ENCODE peak calls at places on chromosome X, in ten cellular contexts. One of them, this sample, is unnamed.

GRCh38 chrX:12791253-12792228 is at the start of gene PRPS2:
- DNase-seq in thoracic aorta: peak
- DNase-seq in H1: no peak
- DNase-seq in HepG2: peak
- DNase-seq in ascending aorta: no peak
- DNase-seq in pancreas: peak
- DNase-seq in heart right ventricle: peak
- DNase-seq in ovary: peak
- DNase-seq in RWPE1: peak
- DNase-seq in esophagus squamous epithelium: peak
- DNase-seq in this sample: peak

GRCh38 chrX:84865113-84865512 is 138.6 kb upstream of the APOOL start:
- DNase-seq in HepG2: no peak
- DNase-seq in H1: no peak
- DNase-seq in ovary: no peak
- DNase-seq in RWPE1: no peak
- DNase-seq in heart right ventricle: no peak
- DNase-seq in pancreas: no peak
- DNase-seq in thoracic aorta: no peak
- DNase-seq in ascending aorta: no peak
- DNase-seq in esophagus squamous epithelium: no peak
- DNase-seq in this sample: no peak

GRCh38 chrX:68983004-68983857 is 154.4 kb downstream of the EFNB1 start:
- DNase-seq in heart right ventricle: no peak
- DNase-seq in pancreas: no peak
- DNase-seq in HepG2: no peak
- DNase-seq in RWPE1: no peak
- DNase-seq in esophagus squamous epithelium: no peak
- DNase-seq in ovary: no peak
- DNase-seq in ascending aorta: no peak
- DNase-seq in thoracic aorta: no peak
- DNase-seq in H1: no peak
- DNase-seq in this sample: no peak

GRCh38 chrX:22314692-22315091 is 42.0 kb downstream of the CBLL2 start:
- DNase-seq in ascending aorta: no peak
- DNase-seq in thoracic aorta: no peak
- DNase-seq in ovary: no peak
- DNase-seq in esophagus squamous epithelium: no peak
- DNase-seq in pancreas: no peak
- DNase-seq in H1: no peak
- DNase-seq in heart right ventricle: no peak
- DNase-seq in HepG2: no peak
- DNase-seq in RWPE1: no peak
- DNase-seq in this sample: no peak

GRCh38 chrX:115559672-115560071 is 1.3 kb upstream of the PLS3 start:
- DNase-seq in RWPE1: no peak
- DNase-seq in ovary: no peak
- DNase-seq in esophagus squamous epithelium: no peak
- DNase-seq in heart right ventricle: no peak
- DNase-seq in pancreas: no peak
- DNase-seq in ascending aorta: no peak
- DNase-seq in H1: no peak
- DNase-seq in thoracic aorta: no peak
- DNase-seq in HepG2: peak
- DNase-seq in this sample: no peak

GRCh38 chrX:112147206-112147605 is 64.6 kb upstream of the TRPC5 start:
- DNase-seq in ovary: no peak
- DNase-seq in HepG2: no peak
- DNase-seq in heart right ventricle: no peak
- DNase-seq in thoracic aorta: no peak
- DNase-seq in pancreas: no peak
- DNase-seq in RWPE1: peak
- DNase-seq in esophagus squamous epithelium: no peak
- DNase-seq in ascending aorta: no peak
- DNase-seq in H1: no peak
- DNase-seq in this sample: no peak

GRCh38 chrX:16825306-16826035 is 39.2 kb downstream of the TXLNG start:
- DNase-seq in ovary: no peak
- DNase-seq in thoracic aorta: no peak
- DNase-seq in HepG2: peak
- DNase-seq in esophagus squamous epithelium: no peak
- DNase-seq in H1: no peak
- DNase-seq in heart right ventricle: no peak
- DNase-seq in ascending aorta: no peak
- DNase-seq in pancreas: no peak
- DNase-seq in RWPE1: no peak
- DNase-seq in this sample: no peak

GRCh38 chrX:68942797-68943196 is 114.0 kb downstream of the EFNB1 start:
- DNase-seq in RWPE1: no peak
- DNase-seq in H1: no peak
- DNase-seq in ovary: no peak
- DNase-seq in pancreas: no peak
- DNase-seq in thoracic aorta: no peak
- DNase-seq in HepG2: no peak
- DNase-seq in esophagus squamous epithelium: no peak
- DNase-seq in ascending aorta: no peak
- DNase-seq in heart right ventricle: no peak
- DNase-seq in this sample: no peak

GRCh38 chrX:47316276-47317025 is 53.9 kb upstream of the ZNF157 start:
- DNase-seq in heart right ventricle: peak
- DNase-seq in esophagus squamous epithelium: no peak
- DNase-seq in ovary: no peak
- DNase-seq in H1: peak
- DNase-seq in pancreas: no peak
- DNase-seq in HepG2: no peak
- DNase-seq in RWPE1: no peak
- DNase-seq in ascending aorta: no peak
- DNase-seq in thoracic aorta: no peak
- DNase-seq in this sample: no peak

DNA sequence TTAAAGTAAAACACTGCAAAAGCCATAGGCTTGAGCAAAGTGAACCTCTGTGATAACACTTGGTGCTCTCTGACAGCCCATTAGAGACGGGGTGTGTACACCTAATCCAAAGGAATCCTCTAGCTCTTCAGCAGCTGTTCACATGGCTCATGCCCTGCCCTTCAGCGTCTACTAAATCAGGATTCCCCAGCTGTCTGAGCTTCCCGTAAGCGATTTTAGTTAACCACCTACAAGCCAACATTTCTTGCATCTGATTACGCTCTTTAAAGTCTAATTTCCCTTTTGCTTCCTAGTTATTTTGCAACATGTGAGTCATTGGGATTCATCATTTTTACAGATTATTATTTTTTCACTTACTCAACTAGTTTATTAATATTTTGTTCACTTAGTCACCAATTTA is 6.5 kb downstream of the DMD start:
- DNase-seq in esophagus squamous epithelium: no peak
- DNase-seq in HepG2: no peak
- DNase-seq in ovary: no peak
- DNase-seq in pancreas: no peak
- DNase-seq in H1: no peak
- DNase-seq in ascending aorta: no peak
- DNase-seq in thoracic aorta: no peak
- DNase-seq in RWPE1: no peak
- DNase-seq in heart right ventricle: peak
- DNase-seq in this sample: no peak
- H3K27ac ChIP-seq in esophagus squamous epithelium: no peak
- H3K27ac ChIP-seq in HepG2: no peak
- H3K27ac ChIP-seq in ovary: no peak
- H3K27ac ChIP-seq in pancreas: no peak
- H3K27ac ChIP-seq in H1: no peak
- H3K27ac ChIP-seq in ascending aorta: peak
- H3K27ac ChIP-seq in thoracic aorta: peak
- H3K27ac ChIP-seq in RWPE1: no peak
- H3K27ac ChIP-seq in heart right ventricle: no peak
- H3K27ac ChIP-seq in this sample: no peak

GRCh38 chrX:96182366-96182765 is 502.3 kb upstream of the DIAPH2 start:
- DNase-seq in pancreas: no peak
- DNase-seq in heart right ventricle: no peak
- DNase-seq in thoracic aorta: no peak
- DNase-seq in esophagus squamous epithelium: no peak
- DNase-seq in HepG2: peak
- DNase-seq in ascending aorta: no peak
- DNase-seq in ovary: peak
- DNase-seq in H1: no peak
- DNase-seq in RWPE1: no peak
- DNase-seq in this sample: no peak

GRCh38 chrX:96181571-96181970 is 503.1 kb upstream of the DIAPH2 start:
- DNase-seq in esophagus squamous epithelium: no peak
- DNase-seq in RWPE1: no peak
- DNase-seq in HepG2: no peak
- DNase-seq in pancreas: no peak
- DNase-seq in H1: no peak
- DNase-seq in thoracic aorta: no peak
- DNase-seq in ovary: no peak
- DNase-seq in ascending aorta: no peak
- DNase-seq in heart right ventricle: no peak
- DNase-seq in this sample: no peak

GRCh38 chrX:96183843-96184242 is 500.8 kb upstream of the DIAPH2 start:
- DNase-seq in pancreas: no peak
- DNase-seq in HepG2: no peak
- DNase-seq in ascending aorta: no peak
- DNase-seq in H1: no peak
- DNase-seq in thoracic aorta: no peak
- DNase-seq in RWPE1: no peak
- DNase-seq in esophagus squamous epithelium: no peak
- DNase-seq in heart right ventricle: no peak
- DNase-seq in ovary: no peak
- DNase-seq in this sample: no peak
- TF ChIP-seq CTCF in pancreas: no peak
- TF ChIP-seq CTCF in HepG2: peak
- TF ChIP-seq CTCF in ascending aorta: no peak
- TF ChIP-seq CTCF in H1: no peak
- TF ChIP-seq CTCF in thoracic aorta: no peak
- TF ChIP-seq CTCF in RWPE1: no peak
- TF ChIP-seq CTCF in esophagus squamous epithelium: peak
- TF ChIP-seq CTCF in heart right ventricle: no peak
- TF ChIP-seq CTCF in ovary: no peak
- TF ChIP-seq CTCF in this sample: peak

GRCh38 chrX:154541589-154541895 is 5.1 kb downstream of the G6PD start:
- DNase-seq in HepG2: no peak
- DNase-seq in ovary: no peak
- DNase-seq in heart right ventricle: no peak
- DNase-seq in H1: no peak
- DNase-seq in thoracic aorta: no peak
- DNase-seq in RWPE1: no peak
- DNase-seq in pancreas: no peak
- DNase-seq in ascending aorta: no peak
- DNase-seq in esophagus squamous epithelium: no peak
- DNase-seq in this sample: no peak
- H3K27ac ChIP-seq in HepG2: peak
- H3K27ac ChIP-seq in ovary: peak
- H3K27ac ChIP-seq in heart right ventricle: peak
- H3K27ac ChIP-seq in H1: no peak
- H3K27ac ChIP-seq in thoracic aorta: peak
- H3K27ac ChIP-seq in RWPE1: peak
- H3K27ac ChIP-seq in pancreas: no peak
- H3K27ac ChIP-seq in ascending aorta: peak
- H3K27ac ChIP-seq in esophagus squamous epithelium: peak
- H3K27ac ChIP-seq in this sample: peak

DNA sequence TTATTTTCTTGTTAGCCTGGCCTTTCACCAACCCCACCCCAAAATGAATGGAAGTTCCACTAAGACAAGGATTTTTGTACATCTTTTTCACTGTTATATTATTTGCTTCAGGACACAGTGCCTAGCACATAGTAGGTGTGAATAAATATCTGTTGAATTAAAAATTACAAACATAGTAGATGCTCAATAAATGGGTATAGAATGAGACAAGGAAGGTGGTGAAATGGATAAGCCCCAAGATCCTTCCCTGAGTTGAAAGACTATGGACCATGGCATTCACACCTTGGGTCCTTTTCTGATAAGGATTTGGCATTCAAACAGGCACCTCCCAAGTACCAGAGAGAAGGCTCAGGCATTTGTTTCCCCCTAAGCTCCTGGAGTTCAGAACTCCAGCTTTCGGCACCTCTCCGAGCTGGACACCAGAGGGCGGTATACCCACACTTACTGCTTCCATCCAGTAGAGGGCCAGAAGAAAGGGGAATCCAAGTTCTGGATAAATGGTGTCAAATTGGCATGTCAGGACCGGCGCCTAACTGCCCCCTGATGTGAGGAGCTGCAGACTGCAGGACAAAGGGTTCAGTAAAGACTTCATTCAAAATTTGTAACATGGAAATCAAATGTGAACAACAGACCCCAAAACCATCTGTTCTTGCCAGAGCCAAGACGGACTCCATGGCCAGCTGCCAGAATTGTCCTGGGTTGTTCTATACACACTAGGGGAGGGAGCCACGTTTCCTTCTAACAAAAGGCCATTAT is 193.0 kb downstream of the GPC3 start:
- DNase-seq in RWPE1: peak
- DNase-seq in HepG2: peak
- DNase-seq in H1: peak
- DNase-seq in thoracic aorta: no peak
- DNase-seq in ascending aorta: no peak
- DNase-seq in heart right ventricle: peak
- DNase-seq in ovary: peak
- DNase-seq in esophagus squamous epithelium: peak
- DNase-seq in pancreas: peak
- DNase-seq in this sample: peak
- TF ChIP-seq CTCF in RWPE1: peak
- TF ChIP-seq CTCF in HepG2: peak
- TF ChIP-seq CTCF in H1: peak
- TF ChIP-seq CTCF in thoracic aorta: peak
- TF ChIP-seq CTCF in ascending aorta: peak
- TF ChIP-seq CTCF in heart right ventricle: peak
- TF ChIP-seq CTCF in ovary: peak
- TF ChIP-seq CTCF in esophagus squamous epithelium: peak
- TF ChIP-seq CTCF in pancreas: peak
- TF ChIP-seq CTCF in this sample: peak

This sample was measured in upper lobe of right lung.